ENCODE peak calls at places on chromosomes 5 and 9, in eight cellular contexts. V, D, Q, U, E, I, H and P are unnamed samples.

GRCh38 chr5:180197016-180197702 is 11.9 kb downstream of the RASGEF1C start:
- DNase-seq in V (no peak), D (peak; percentile 49), Q (no peak), U (no peak), E (no peak), I (no peak), H (no peak), P (no peak)

GRCh38 chr5:180718810-180719453 is 20.9 kb downstream of the OR2Y1 start:
- DNase-seq in V (peak; percentile 59), D (no peak), Q (peak; percentile 46), U (no peak), E (peak; percentile 49), I (peak; percentile 9), H (peak; percentile 36), P (no peak)

GRCh38 chr9:132973713-132974112 is 4.8 kb upstream of the GFI1B start:
- DNase-seq in V (no peak), D (no peak), Q (peak; percentile 8), U (no peak), E (no peak), I (no peak), H (no peak), P (no peak)

GRCh38 chr5:173615884-173616576 is 420 bp downstream of the BOD1 start:
- DNase-seq in V (peak; percentile 61), D (peak; percentile 90), Q (peak; percentile 58), U (peak; percentile 59), E (peak; percentile 78), I (peak; percentile 58), H (peak; percentile 57), P (peak; percentile 40)

GRCh38 chr9:23829580-23830458 is 3.8 kb upstream of the ELAVL2 start:
- DNase-seq in V (no peak), D (no peak), Q (no peak), U (no peak), E (no peak), I (no peak), H (no peak), P (no peak)

GRCh38 chr9:126112135-126112720 is 214.4 kb upstream of the MVB12B start:
- DNase-seq in V (no peak), D (peak; percentile 59), Q (no peak), U (no peak), E (no peak), I (no peak), H (no peak), P (no peak)

GRCh38 chr5:141816598-141817399 is 61.4 kb downstream of the PCDH1 start:
- DNase-seq in V (no peak), D (no peak), Q (no peak), U (no peak), E (no peak), I (no peak), H (no peak), P (no peak)

GRCh38 chr9:37415011-37415719 is 7.3 kb upstream of the GRHPR start:
- DNase-seq in V (peak; percentile 74), D (peak; percentile 92), Q (peak; percentile 74), U (peak; percentile 67), E (peak; percentile 72), I (peak; percentile 68), H (peak; percentile 80), P (peak; percentile 33)

GRCh38 chr9:101443358-101443757 is 7.8 kb upstream of the ALDOB start:
- DNase-seq in V (no peak), D (no peak), Q (no peak), U (peak; percentile 71), E (no peak), I (no peak), H (no peak), P (no peak)

GRCh38 chr9:121269030-121269887 is 1.3 kb downstream of the GSN start:
- DNase-seq in V (no peak), D (peak; percentile 90), Q (no peak), U (no peak), E (no peak), I (no peak), H (no peak), P (peak; percentile 51)

GRCh38 chr5:122154910-122155309 is 25.6 kb downstream of the ZNF474 start:
- DNase-seq in V (no peak), D (no peak), Q (no peak), U (no peak), E (no peak), I (no peak), H (no peak), P (no peak)

GRCh38 chr5:109196486-109196885 is 213.3 kb downstream of the PJA2 start:
- DNase-seq in V (no peak), D (no peak), Q (no peak), U (no peak), E (no peak), I (no peak), H (no peak), P (no peak)

GRCh38 chr5:160438316-160439204 is 16.9 kb downstream of the PTTG1 start:
- DNase-seq in V (peak; percentile 53), D (peak; percentile 90), Q (peak; percentile 48), U (peak; percentile 41), E (peak; percentile 76), I (peak; percentile 49), H (peak; percentile 77), P (peak; percentile 38)

GRCh38 chr5:132010645-132011560 is 555 bp downstream of the ACSL6 start:
- DNase-seq in V (peak; percentile 4), D (peak; percentile 82), Q (no peak), U (no peak), E (no peak), I (no peak), H (no peak), P (no peak)

GRCh38 chr9:135515083-135515511 is 6.1 kb upstream of the LCN1 start:
- DNase-seq in V (no peak), D (no peak), Q (no peak), U (no peak), E (no peak), I (no peak), H (no peak), P (no peak)

GRCh38 chr5:176629853-176630680 is at the start of the genes EIF4E1B and SNCB:
- DNase-seq in V (peak; percentile 37), D (no peak), Q (no peak), U (peak; percentile 53), E (no peak), I (peak; percentile 46), H (no peak), P (peak; percentile 47)